ENCODE peak calls at places on chromosomes 13 and 19, in eight cellular contexts. O is tibial artery, K is Panc1, C is ovary, E is IMR-90, G is SHP77, H is skeletal muscle cell, I is activated T-cell treated with anti-CD3 and anti-CD28 coated beads for 1 hour. M is an unnamed sample.

GRCh38 chr19:18967358-18968146 is 26.5 kb upstream of the HOMER3 start:
- DNase-seq in O (peak), K (no peak), I (no peak), E (peak), C (no peak), G (no peak), H (no peak), M (no peak)

GRCh38 chr19:51799311-51799997 is 4.5 kb downstream of the FPR3 start:
- DNase-seq in I (no peak), E (peak), G (peak), C (peak), O (peak), K (no peak), H (peak), M (peak)

GRCh38 chr19:42657551-42657950 is 62.8 kb upstream of the CEACAM8 start:
- DNase-seq in K (no peak), I (no peak), H (no peak), O (no peak), C (no peak), G (no peak), E (peak), M (no peak)

GRCh38 chr13:111577429-111577828 is 257.0 kb downstream of the TEX29 start:
- DNase-seq in C (no peak), E (no peak), H (no peak), I (no peak), O (no peak), G (peak), K (no peak), M (no peak)

GRCh38 chr19:39083983-39084731 is at the start of gene ACP7:
- DNase-seq in H (no peak), G (no peak), O (no peak), C (no peak), K (no peak), E (no peak), I (peak), M (no peak)

GRCh38 chr13:20001351-20001750 is 42.8 kb downstream of the ZMYM2 start:
- DNase-seq in O (no peak), K (no peak), I (no peak), G (no peak), C (no peak), E (peak), H (no peak), M (no peak)

GRCh38 chr13:78015782-78016181 is 97.2 kb upstream of the EDNRB start:
- DNase-seq in C (no peak), K (no peak), G (no peak), I (no peak), O (no peak), H (no peak), E (no peak), M (no peak)

GRCh38 chr13:48066310-48066989 is 28.5 kb downstream of the MED4 start:
- DNase-seq in E (peak), K (no peak), I (no peak), H (no peak), G (peak), C (no peak), O (no peak), M (no peak)

GRCh38 chr13:40874138-40874776 is 84.8 kb downstream of the SLC25A15 start:
- DNase-seq in C (no peak), I (no peak), O (no peak), E (no peak), G (no peak), H (no peak), K (no peak), M (no peak)

GRCh38 chr13:46812398-46812797 is 15.4 kb upstream of the ESD start:
- DNase-seq in O (no peak), K (no peak), G (no peak), H (no peak), E (no peak), C (no peak), I (no peak), M (no peak)

GRCh38 chr19:13953021-13953531 is 767 bp downstream of the DCAF15 start:
- DNase-seq in I (no peak), C (peak), G (no peak), K (no peak), E (peak), O (no peak), H (peak), M (no peak)

GRCh38 chr13:106535552-106536243 is at the start of gene EFNB2:
- DNase-seq in K (peak), H (peak), I (peak), G (peak), O (peak), C (peak), E (peak), M (peak)

GRCh38 chr19:34365463-34366401 is 736 bp downstream of the GPI start:
- DNase-seq in G (peak), H (no peak), C (peak), O (peak), I (no peak), K (no peak), E (peak), M (no peak)

GRCh38 chr13:95822303-95822702 is 145.4 kb downstream of the DNAJC3 start:
- DNase-seq in E (no peak), G (no peak), O (no peak), H (no peak), K (no peak), C (no peak), I (no peak), M (no peak)

GRCh38 chr19:29687897-29688728 is 22.9 kb downstream of the PLEKHF1 start:
- DNase-seq in G (no peak), O (no peak), K (no peak), H (peak), E (peak), I (no peak), C (no peak), M (no peak)

GRCh38 chr19:1837625-1838105 is 10.6 kb downstream of the REXO1 start:
- DNase-seq in G (no peak), E (no peak), I (peak), H (no peak), O (no peak), K (no peak), C (no peak), M (no peak)

GRCh38 chr13:109569938-109570711 is 216.3 kb downstream of the IRS2 start:
- DNase-seq in E (no peak), K (no peak), C (no peak), G (no peak), H (no peak), O (no peak), I (peak), M (no peak)

GRCh38 chr19:34332027-34332786 is 32.8 kb upstream of the GPI start:
- DNase-seq in G (no peak), C (no peak), E (peak), O (no peak), I (no peak), K (no peak), H (no peak), M (no peak)

GRCh38 chr19:38425810-38426466 is at the start of gene RASGRP4:
- DNase-seq in K (no peak), E (no peak), G (no peak), C (no peak), H (no peak), O (peak), I (no peak), M (no peak)

GRCh38 chr19:3617463-3617862 is 9.1 kb downstream of the CACTIN start:
- DNase-seq in I (no peak), E (no peak), G (no peak), O (no peak), H (no peak), K (no peak), C (peak), M (no peak)

GRCh38 chr13:99178636-99179035 is 22.0 kb upstream of the UBAC2 start:
- DNase-seq in G (no peak), C (no peak), K (no peak), H (no peak), I (no peak), O (no peak), E (no peak), M (no peak)

GRCh38 chr19:862529-863304 is 3.3 kb downstream of the CFD start:
- DNase-seq in E (peak), O (no peak), C (peak), H (no peak), G (peak), I (peak), K (no peak), M (no peak)

GRCh38 chr19:6833166-6833790 is 54.1 kb upstream of the ADGRE1 start:
- DNase-seq in G (no peak), O (no peak), C (no peak), H (no peak), E (no peak), K (no peak), I (no peak), M (no peak)

GRCh38 chr13:100088282-100088647 is 628 bp upstream of the PCCA start:
- DNase-seq in E (no peak), H (no peak), O (no peak), K (no peak), G (peak), I (no peak), C (no peak), M (no peak)

GRCh38 chr13:82370306-82370705 is 1512.0 kb downstream of the SLITRK1 start:
- DNase-seq in C (no peak), G (no peak), O (no peak), I (no peak), E (no peak), K (no peak), H (no peak), M (no peak)

GRCh38 chr13:107799001-107799400 is 416.3 kb downstream of the LIG4 start:
- DNase-seq in I (no peak), H (peak), K (no peak), E (peak), C (no peak), G (no peak), O (no peak), M (no peak)

GRCh38 chr13:99386495-99386894 is 79.3 kb upstream of the GPR183 start:
- DNase-seq in O (no peak), K (no peak), C (no peak), H (no peak), I (no peak), G (no peak), E (no peak), M (no peak)

GRCh38 chr13:23069571-23069970 is 111.2 kb upstream of the SGCG start:
- DNase-seq in I (no peak), H (peak), C (no peak), K (no peak), E (peak), O (no peak), G (no peak), M (no peak)

GRCh38 chr19:5993516-5994406 is 15.8 kb upstream of the RANBP3 start:
- DNase-seq in E (no peak), H (no peak), O (no peak), I (no peak), K (no peak), C (no peak), G (no peak), M (no peak)

GRCh38 chr13:51396352-51396751 is 56.5 kb downstream of the INTS6 start:
- DNase-seq in I (no peak), O (no peak), K (no peak), E (peak), C (no peak), G (no peak), H (peak), M (no peak)

GRCh38 chr19:43152217-43152616 is 34.1 kb downstream of the PSG5 start:
- DNase-seq in K (no peak), I (no peak), E (peak), G (no peak), C (no peak), O (no peak), H (no peak), M (no peak)

GRCh38 chr13:110221331-110221730 is 85.6 kb downstream of the COL4A1 start:
- DNase-seq in E (no peak), I (no peak), G (no peak), K (no peak), O (no peak), H (no peak), C (no peak), M (no peak)

GRCh38 chr13:41637578-41637977 is 180.2 kb downstream of the RGCC start:
- DNase-seq in G (no peak), E (no peak), I (no peak), H (no peak), K (no peak), C (no peak), O (no peak), M (no peak)

GRCh38 chr19:32719611-32720059 is at the start of gene TDRD12:
- DNase-seq in H (no peak), C (no peak), I (no peak), K (no peak), G (no peak), E (no peak), O (no peak), M (no peak)

GRCh38 chr13:107370036-107370785 is 802.3 kb upstream of the ARGLU1 start:
- DNase-seq in E (peak), K (no peak), O (no peak), G (no peak), H (no peak), I (no peak), C (no peak), M (peak)

GRCh38 chr19:40510526-40511115 is 43.8 kb downstream of the SPTBN4 start:
- DNase-seq in O (no peak), H (no peak), G (no peak), C (no peak), E (peak), I (no peak), K (no peak), M (no peak)

GRCh38 chr19:15444505-15445226 is 5.1 kb downstream of the WIZ start:
- DNase-seq in G (no peak), I (no peak), O (no peak), C (no peak), H (no peak), K (no peak), E (no peak), M (no peak)

GRCh38 chr13:66805657-66806056 is 424.5 kb downstream of the PCDH9 start:
- DNase-seq in E (peak), I (no peak), C (no peak), O (peak), G (no peak), H (peak), K (no peak), M (no peak)

M was measured in smooth muscle cell of the brain vasculature.